ENCODE peak calls at places on chromosomes 2 and 18, in eight cellular contexts. Q is mucosa of descending colon, D is upper lobe of left lung, J is transverse colon, Y is neural crest cell, A is AG09319, U is fibroblast of pulmonary artery, M is dorsolateral prefrontal cortex. Z is an unnamed sample.

GRCh38 chr2:75870654-75871137 is 160.0 kb upstream of the GCFC2 start:
- DNase-seq in Q (no peak), D (no peak), J (no peak), Y (no peak), A (no peak), U (no peak), M (no peak), Z (no peak)

GRCh38 chr2:52659536-52659935 is 1108.1 kb upstream of the CHAC2 start:
- DNase-seq in Q (no peak), D (no peak), J (no peak), Y (no peak), A (no peak), U (no peak), M (no peak), Z (no peak)

GRCh38 chr2:65156041-65156440 is 26.1 kb upstream of the RAB1A start:
- DNase-seq in Q (no peak), D (no peak), J (no peak), Y (no peak), A (no peak), U (no peak), M (no peak), Z (no peak)

GRCh38 chr2:218569661-218570500 is 1.2 kb downstream of the CNOT9 start:
- DNase-seq in Q (no peak), D (peak), J (peak), Y (no peak), A (no peak), U (peak), M (no peak), Z (no peak)

GRCh38 chr18:48637081-48637990 is 98.5 kb downstream of the CTIF start:
- DNase-seq in Q (no peak), D (no peak), J (no peak), Y (no peak), A (no peak), U (no peak), M (no peak), Z (peak)

GRCh38 chr2:219675206-219675605 is 47.8 kb downstream of the SLC4A3 start:
- DNase-seq in Q (no peak), D (no peak), J (no peak), Y (no peak), A (no peak), U (no peak), M (no peak), Z (no peak)

GRCh38 chr18:14978962-14979535 is 231.1 kb downstream of the ANKRD30B start:
- DNase-seq in Q (peak), D (no peak), J (peak), Y (no peak), A (peak), U (no peak), M (no peak), Z (peak)

GRCh38 chr18:36152781-36153180 is 23.1 kb downstream of the ELP2 start:
- DNase-seq in Q (no peak), D (no peak), J (no peak), Y (no peak), A (no peak), U (no peak), M (no peak), Z (no peak)

GRCh38 chr2:231926761-231927565 is 767 bp upstream of the NPPC start:
- DNase-seq in Q (peak), D (no peak), J (no peak), Y (no peak), A (no peak), U (no peak), M (peak), Z (no peak)

GRCh38 chr2:231927566-231927890 is 1.3 kb upstream of the NPPC start:
- DNase-seq in Q (no peak), D (no peak), J (no peak), Y (no peak), A (no peak), U (no peak), M (no peak), Z (no peak)

GRCh38 chr2:231924889-231925275 is 1.3 kb downstream of the NPPC start:
- DNase-seq in Q (no peak), D (no peak), J (no peak), Y (no peak), A (no peak), U (no peak), M (no peak), Z (no peak)

GRCh38 chr2:231925303-231926179 is 655 bp downstream of the NPPC start:
- DNase-seq in Q (peak), D (peak), J (peak), Y (peak), A (peak), U (peak), M (peak), Z (peak)

DNA sequence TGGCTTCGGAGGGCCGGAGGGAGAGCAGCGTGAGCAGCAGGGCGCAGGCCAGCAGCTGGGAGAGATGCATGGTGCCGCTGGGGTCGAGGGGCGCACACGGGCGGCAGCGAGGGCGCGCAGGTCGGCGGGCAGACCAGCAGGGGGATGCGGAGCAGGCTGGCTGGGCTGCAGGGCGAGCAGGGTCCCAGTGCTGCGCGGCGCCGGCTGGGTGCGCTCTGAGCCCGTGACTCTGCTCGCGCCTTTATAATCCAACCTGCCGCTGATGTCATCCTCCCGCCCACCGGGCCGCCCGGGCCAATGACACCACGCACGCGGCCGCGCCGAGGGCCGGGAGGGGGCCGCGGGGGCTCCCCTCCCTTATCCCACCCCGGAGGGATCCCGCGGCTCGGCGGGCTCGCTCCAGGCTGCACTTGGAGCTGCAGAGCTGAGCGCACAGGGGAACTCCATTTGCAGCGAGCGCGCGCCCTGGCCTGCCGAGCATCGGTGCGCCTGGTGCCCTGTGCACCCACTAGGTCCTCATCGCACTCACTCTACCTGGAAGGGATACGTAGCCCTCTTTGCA is at the start of gene NPPC:
- DNase-seq in Q (peak), D (no peak), J (no peak), Y (peak), A (no peak), U (peak), M (peak), Z (peak)
- TF ChIP-seq CTCF in Q (no peak), D (peak), J (no peak), Y (peak), A (peak), U (peak), M (peak), Z (peak)

GRCh38 chr18:77705301-77705700 is 455.7 kb downstream of the GALR1 start:
- DNase-seq in Q (no peak), D (no peak), J (no peak), Y (no peak), A (no peak), U (no peak), M (no peak), Z (no peak)

GRCh38 chr18:77714716-77715115 is 465.1 kb downstream of the GALR1 start:
- DNase-seq in Q (no peak), D (no peak), J (no peak), Y (no peak), A (no peak), U (no peak), M (no peak), Z (no peak)

GRCh38 chr18:77716282-77716681 is 466.6 kb downstream of the GALR1 start:
- DNase-seq in Q (no peak), D (no peak), J (no peak), Y (no peak), A (no peak), U (no peak), M (no peak), Z (no peak)

GRCh38 chr18:77709107-77709506 is 459.5 kb downstream of the GALR1 start:
- DNase-seq in Q (no peak), D (no peak), J (no peak), Y (no peak), A (no peak), U (no peak), M (no peak), Z (no peak)

GRCh38 chr18:77711096-77711495 is 461.4 kb downstream of the GALR1 start:
- DNase-seq in Q (no peak), D (no peak), J (no peak), Y (no peak), A (no peak), U (no peak), M (no peak), Z (no peak)
- TF ChIP-seq CTCF in Q (no peak), D (no peak), J (no peak), Y (peak), A (no peak), U (no peak), M (peak), Z (peak)

GRCh38 chr2:143259368-143259958 is 130.2 kb downstream of the ARHGAP15 start:
- DNase-seq in Q (peak), D (peak), J (peak), Y (peak), A (peak), U (peak), M (no peak), Z (peak)
- TF ChIP-seq CTCF in Q (peak), D (peak), J (peak), Y (peak), A (peak), U (peak), M (peak), Z (peak)

DNA sequence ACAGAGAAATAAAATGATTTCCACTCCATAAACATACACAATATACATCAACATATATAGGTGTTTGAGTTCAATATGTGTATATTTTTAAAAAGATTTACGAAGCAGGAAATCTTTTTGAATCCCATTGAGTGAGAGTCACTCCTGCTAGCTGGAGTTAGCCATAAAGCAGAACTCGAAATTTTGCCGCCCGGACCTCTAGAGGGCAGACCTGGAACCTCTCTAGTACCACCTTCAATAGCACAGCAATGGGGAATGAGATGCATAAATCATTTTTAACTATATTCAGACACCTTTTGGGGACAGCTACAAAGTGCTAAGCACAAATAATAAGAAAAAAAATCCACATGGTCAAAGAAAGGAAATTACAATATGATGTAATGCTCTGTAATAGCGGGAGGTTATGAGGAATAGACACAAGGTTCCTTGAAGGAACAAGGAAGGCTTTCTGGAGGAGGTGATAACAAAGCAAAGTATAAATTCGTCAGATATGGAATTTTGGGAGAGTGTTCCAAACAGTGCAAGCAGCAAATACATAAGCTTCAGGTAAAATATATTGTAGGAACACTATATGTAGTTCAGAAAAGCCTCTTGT is 533.4 kb downstream of the ERBB4 start:
- DNase-seq in Q (peak), D (peak), J (no peak), Y (peak), A (no peak), U (peak), M (no peak), Z (peak)
- TF ChIP-seq CTCF in Q (no peak), D (no peak), J (no peak), Y (peak), A (peak), U (peak), M (peak), Z (peak)

Z was measured in glutamatergic neuron.